ENCODE peak calls at places on chromosomes 16 and 17, in five cellular contexts. Y is GM12878, H is HCT116, V is SK-N-SH, E is K562. P is an unnamed sample.

GRCh38 chr17:80948961-80949450 is 42.6 kb upstream of the CHMP6 start:
- DNase-seq in E (no peak), Y (no peak), H (no peak), V (peak), P (no peak)

GRCh38 chr16:1097800-1098199 is 1.8 kb upstream of the C1QTNF8 start:
- DNase-seq in H (no peak), Y (no peak), E (no peak), V (no peak), P (no peak)

GRCh38 chr17:74992223-74992622 is 4.8 kb downstream of the CDR2L start:
- DNase-seq in H (no peak), V (no peak), E (no peak), Y (no peak), P (no peak)

GRCh38 chr16:83031524-83031923 is 404.8 kb downstream of the CDH13 start:
- DNase-seq in H (no peak), V (no peak), E (no peak), Y (no peak), P (no peak)

GRCh38 chr17:80982426-80982974 is 9.1 kb upstream of the CHMP6 start:
- DNase-seq in E (no peak), Y (no peak), V (no peak), H (no peak), P (no peak)

GRCh38 chr16:57639172-57639571 is 10.7 kb downstream of the ADGRG1 start:
- DNase-seq in H (no peak), V (peak), E (no peak), Y (no peak), P (no peak)

GRCh38 chr17:40139566-40140058 is 725 bp upstream of the CASC3 start:
- DNase-seq in H (no peak), E (no peak), Y (no peak), V (no peak), P (no peak)

GRCh38 chr16:84741351-84741791 is 41.6 kb downstream of the USP10 start:
- DNase-seq in H (no peak), E (no peak), V (no peak), Y (no peak), P (no peak)

GRCh38 chr16:7405166-7405565 is 72.5 kb downstream of the RBFOX1 start:
- DNase-seq in E (peak), Y (no peak), V (peak), H (no peak), P (no peak)

GRCh38 chr17:50190278-50191069 is 11.0 kb downstream of the COL1A1 start:
- DNase-seq in V (no peak), E (no peak), Y (no peak), H (no peak), P (no peak)

GRCh38 chr16:19687279-19687678 is 30.7 kb downstream of the KNOP1 start:
- DNase-seq in Y (no peak), H (no peak), V (no peak), E (no peak), P (no peak)

GRCh38 chr16:3058173-3059030 is 7.0 kb upstream of the IL32 start:
- DNase-seq in E (no peak), Y (no peak), V (peak), H (peak), P (no peak)

GRCh38 chr17:19717411-19717908 is 1.1 kb upstream of the SLC47A2 start:
- DNase-seq in E (no peak), Y (no peak), V (peak), H (no peak), P (no peak)

GRCh38 chr17:19716108-19717030 is at the start of gene SLC47A2:
- DNase-seq in H (no peak), Y (no peak), V (peak), E (no peak), P (no peak)

GRCh38 chr17:19718041-19718612 is 1.7 kb upstream of the SLC47A2 start:
- DNase-seq in Y (no peak), V (peak), H (no peak), E (no peak), P (no peak)

GRCh38 chr17:19718613-19719364 is 2.4 kb upstream of the SLC47A2 start:
- DNase-seq in Y (no peak), E (peak), H (no peak), V (peak), P (no peak)

GRCh38 chr17:19717031-19717360 is 612 bp upstream of the SLC47A2 start:
- DNase-seq in E (no peak), Y (no peak), H (no peak), V (no peak), P (no peak)
- TF ChIP-seq SIN3A in E (no peak), Y (no peak), H (no peak), V (no peak), P (no peak)

GRCh38 chr17:38871992-38872605 is 2.2 kb downstream of the LASP1 start:
- DNase-seq in E (no peak), V (no peak), H (no peak), Y (no peak), P (no peak)
- TF ChIP-seq SIN3A in E (no peak), V (no peak), H (no peak), Y (no peak), P (no peak)

GRCh38 chr17:2050871-2051387 is 4.0 kb upstream of the HIC1 start:
- DNase-seq in V (no peak), E (no peak), Y (no peak), H (no peak), P (no peak)

GRCh38 chr17:2048805-2049204 is 6.1 kb upstream of the HIC1 start:
- DNase-seq in H (no peak), V (no peak), Y (no peak), E (no peak), P (no peak)

GRCh38 chr17:2050246-2050866 is 4.5 kb upstream of the HIC1 start:
- DNase-seq in H (peak), V (peak), E (peak), Y (no peak), P (no peak)

GRCh38 chr17:2047590-2047989 is 5.8 kb downstream of the OVCA2 start:
- DNase-seq in H (no peak), E (no peak), V (no peak), Y (no peak), P (no peak)

GRCh38 chr17:2049333-2050245 is 5.3 kb upstream of the HIC1 start:
- DNase-seq in V (peak), H (no peak), E (peak), Y (no peak), P (no peak)
- TF ChIP-seq SIN3A in V (peak), H (peak), E (peak), Y (peak), P (peak)

GRCh38 chr17:3985800-3986199 is 21.6 kb upstream of the ATP2A3 start:
- DNase-seq in H (no peak), V (peak), Y (no peak), E (no peak), P (no peak)
- TF ChIP-seq SIN3A in H (no peak), V (no peak), Y (no peak), E (no peak), P (no peak)

DNA sequence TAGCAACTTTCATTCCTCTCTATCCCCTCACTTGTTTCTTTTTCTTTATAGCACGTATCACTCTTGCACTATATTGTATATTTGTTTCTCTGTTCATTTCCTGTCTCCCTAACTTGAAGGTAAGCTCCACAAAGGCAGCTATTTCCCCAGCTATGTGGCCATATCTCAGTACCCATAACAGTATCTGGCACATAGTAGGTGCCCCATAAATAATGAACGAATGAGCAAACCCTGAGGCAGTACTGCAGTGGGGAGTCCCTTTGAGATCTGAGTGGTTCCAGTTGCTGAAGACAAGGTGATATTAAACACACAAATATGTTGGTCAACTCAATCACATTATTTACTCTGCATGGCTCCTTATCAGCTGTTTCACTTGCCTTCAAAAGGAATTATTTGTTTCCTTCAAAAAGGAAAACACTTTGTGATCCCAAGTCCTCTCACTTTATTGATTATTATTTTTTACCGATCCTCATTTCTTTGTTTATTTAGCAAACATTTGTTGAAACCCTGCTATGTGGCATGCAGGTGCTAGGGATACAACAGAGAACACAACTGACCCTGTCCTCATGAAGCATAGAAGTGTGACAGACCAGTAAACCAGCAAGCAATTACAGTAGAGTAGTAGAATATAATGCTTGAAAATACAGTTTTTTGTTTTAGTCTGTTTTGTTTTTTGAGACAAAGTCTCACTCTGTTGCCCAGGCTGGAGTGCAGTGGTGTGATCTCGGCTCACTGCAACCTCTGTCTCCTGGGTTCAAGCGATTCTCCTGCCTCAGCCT is 5.7 kb upstream of the ADAP2 start:
- DNase-seq in E (no peak), Y (no peak), H (no peak), V (no peak), P (no peak)
- TF ChIP-seq SIN3A in E (no peak), Y (no peak), H (no peak), V (no peak), P (no peak)

P was measured in Panc1.